ENCODE peak calls at places on chromosomes 12 and 14, in six cellular contexts. B is breast epithelium; L is effector memory CD4-positive, alpha-beta T cell; P is Karpas-422; G is IMR-90; U is right atrium auricular region. J is an unnamed sample.

GRCh38 chr12:127121494-127122070 is 1145.4 kb upstream of the TMEM132C start:
- DNase-seq in P (no peak), B (no peak), G (no peak), U (no peak), L (no peak), J (no peak)

GRCh38 chr14:91185721-91186120 is 58.8 kb downstream of the GPR68 start:
- DNase-seq in U (no peak), L (no peak), P (no peak), B (no peak), G (peak; percentile 51), J (no peak)

GRCh38 chr14:56650075-56650474 is 70.5 kb downstream of the TMEM260 start:
- DNase-seq in U (no peak), P (no peak), L (no peak), B (no peak), G (no peak), J (no peak)

GRCh38 chr12:75699251-75699650 is 187.8 kb upstream of the KRR1 start:
- DNase-seq in G (no peak), L (no peak), B (no peak), P (no peak), U (no peak), J (no peak)

GRCh38 chr14:93964820-93965286 is 11.5 kb downstream of the ASB2 start:
- DNase-seq in G (no peak), L (no peak), U (no peak), B (no peak), P (no peak), J (no peak)

GRCh38 chr12:203462-204260 is 10.3 kb downstream of the SLC6A12 start:
- DNase-seq in P (no peak), B (no peak), U (no peak), L (no peak), G (no peak), J (no peak)

GRCh38 chr14:100620437-100621100 is 33.4 kb upstream of the BEGAIN start:
- DNase-seq in U (no peak), G (no peak), P (no peak), L (no peak), B (no peak), J (no peak)

GRCh38 chr12:127463237-127463636 is 803.7 kb upstream of the TMEM132C start:
- DNase-seq in L (no peak), P (no peak), U (no peak), B (no peak), G (no peak), J (no peak)

GRCh38 chr14:93962701-93963601 is 13.4 kb downstream of the ASB2 start:
- DNase-seq in B (peak; percentile 28), L (peak; percentile 61), U (no peak), G (peak; percentile 74), P (peak; percentile 74), J (peak; percentile 31)

GRCh38 chr12:57517187-57517586 is 3.1 kb downstream of the DDIT3 start:
- DNase-seq in P (no peak), B (no peak), L (no peak), U (no peak), G (peak; percentile 72), J (no peak)

GRCh38 chr12:121754836-121755235 is 38.7 kb downstream of the RHOF start:
- DNase-seq in B (no peak), L (no peak), P (no peak), G (no peak), U (no peak), J (no peak)

GRCh38 chr12:103877934-103878510 is 37.0 kb upstream of the NT5DC3 start:
- DNase-seq in L (peak; percentile 15), P (peak; percentile 87), U (no peak), B (peak; percentile 53), G (peak; percentile 68), J (peak; percentile 43)

DNA sequence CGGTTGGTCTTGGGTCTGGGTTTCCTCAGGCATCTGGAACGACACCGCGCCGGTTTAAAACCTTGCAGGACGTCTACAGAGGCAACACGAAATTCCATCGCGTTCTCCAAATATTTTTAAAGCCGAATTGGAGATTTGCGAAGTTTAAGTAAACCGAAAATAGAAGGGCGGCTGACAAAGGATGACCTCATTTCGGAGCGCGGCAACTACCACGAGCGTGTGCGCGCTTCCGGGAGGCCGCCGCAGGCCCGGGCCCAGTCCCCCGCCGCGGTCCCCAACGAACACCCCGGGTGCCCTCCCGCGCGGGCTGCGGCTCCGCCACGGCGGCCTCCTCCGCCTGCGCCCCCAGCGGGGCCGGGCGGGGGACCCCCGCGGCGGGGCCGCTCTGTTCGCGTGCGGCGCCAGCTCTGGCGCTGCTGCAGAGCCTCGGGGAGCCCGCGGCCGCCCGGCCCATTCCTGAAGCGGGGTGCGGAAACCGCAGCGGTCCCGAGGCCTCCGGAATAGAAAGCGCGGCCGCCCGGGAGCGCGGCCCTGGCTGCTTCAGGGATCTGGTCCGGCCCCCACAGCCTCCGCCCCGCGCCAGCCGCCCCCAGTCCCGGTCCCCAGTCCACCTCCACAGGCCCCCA is 385 bp downstream of the HSP90AA1 start:
- DNase-seq in P (peak; percentile 81), L (peak; percentile 59), G (peak; percentile 68), U (no peak), B (no peak), J (no peak)
- H3K27ac ChIP-seq in P (peak overlapping the region; percentile 85), L (peak overlapping the region; percentile 99), G (peak overlapping the region; percentile 89), U (peak overlapping the region; percentile 100), B (peak overlapping the region; percentile 100), J (peak overlapping the region; percentile 98)

DNA sequence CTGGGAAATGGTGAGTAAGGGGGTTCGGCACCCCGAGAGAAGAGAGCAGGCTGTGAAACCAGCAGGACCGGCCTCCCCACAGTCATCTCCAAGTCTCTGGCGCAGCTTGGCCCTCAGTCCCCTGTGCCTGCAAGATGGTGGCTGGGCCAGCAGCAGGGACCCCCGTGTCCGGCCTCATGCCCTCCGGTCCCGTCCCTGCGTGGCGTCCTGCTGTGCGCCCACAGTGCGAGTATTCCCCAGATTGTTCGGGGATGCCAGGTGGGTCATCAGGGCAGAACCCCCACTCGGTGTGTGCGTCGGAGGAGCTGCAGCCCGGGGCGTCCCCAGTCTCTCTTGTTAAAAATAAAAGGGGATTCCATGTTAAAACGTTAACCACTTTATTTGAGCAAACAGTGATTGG is 216.9 kb upstream of the ALG10B start:
- DNase-seq in U (no peak), L (no peak), P (no peak), G (no peak), B (no peak), J (no peak)
- H3K9me3 ChIP-seq in U (no peaks in the 10 kb centered on the region), L (no peaks in the 10 kb centered on the region), P (no peaks in the 10 kb centered on the region), G (peaks cover 7% of the 10 kb centered on the region), B (no peaks in the 10 kb centered on the region), J (peaks cover 5% of the 10 kb centered on the region)

GRCh38 chr12:91556909-91557308 is 374.3 kb upstream of the DCN start:
- DNase-seq in L (no peak), G (no peak), P (no peak), U (no peak), B (no peak), J (no peak)
- H3K27ac ChIP-seq in L (no peak overlapping the region), G (no peak overlapping the region), P (no peak overlapping the region), U (no peak overlapping the region), B (no peak overlapping the region), J (no peak overlapping the region)

GRCh38 chr12:132290203-132290540 is 39.2 kb downstream of the GALNT9 start:
- DNase-seq in L (no peak), P (no peak), U (no peak), G (no peak), B (no peak), J (no peak)
- H3K9me3 ChIP-seq in L (no peaks in the 10 kb centered on the region), P (peaks cover 6% of the 10 kb centered on the region), U (no peaks in the 10 kb centered on the region), G (peaks cover 22% of the 10 kb centered on the region), B (no peaks in the 10 kb centered on the region), J (no peaks in the 10 kb centered on the region)

GRCh38 chr14:58898655-58899316 is 261.0 kb downstream of the DACT1 start:
- DNase-seq in U (no peak), B (no peak), L (no peak), G (peak; percentile 97), P (no peak), J (no peak)
- H3K27ac ChIP-seq in U (no peak overlapping the region), B (no peak overlapping the region), L (no peak overlapping the region), G (peak overlapping the region; percentile 35), P (no peak overlapping the region), J (no peak overlapping the region)

GRCh38 chr14:25464772-25465171 is 414.8 kb upstream of the STXBP6 start:
- DNase-seq in U (no peak), P (no peak), G (no peak), B (no peak), L (no peak), J (no peak)
- H3K9me3 ChIP-seq in U (no peaks in the 10 kb centered on the region), P (peaks cover 78% of the 10 kb centered on the region), G (peaks cover 18% of the 10 kb centered on the region), B (no peaks in the 10 kb centered on the region), L (peaks cover 4% of the 10 kb centered on the region), J (no peaks in the 10 kb centered on the region)

DNA sequence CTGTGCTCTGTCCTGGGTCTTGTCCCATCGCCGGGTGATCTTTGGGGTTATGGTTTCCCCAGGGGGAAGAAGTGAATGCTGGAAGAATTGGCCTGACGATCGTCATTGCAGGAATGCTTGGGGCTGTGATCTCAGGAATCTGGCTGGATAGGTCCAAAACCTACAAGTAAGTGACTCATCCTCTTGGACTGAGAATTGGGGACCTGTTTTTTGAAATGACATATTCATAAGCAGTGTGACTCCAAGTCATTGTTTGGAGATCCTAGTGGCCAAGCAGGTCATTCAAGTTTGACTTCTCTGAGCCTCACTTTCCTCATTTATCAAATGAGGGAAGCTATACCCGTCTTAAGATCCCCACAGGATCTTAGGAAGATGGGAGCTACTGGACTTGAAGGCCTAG is 25.8 kb downstream of the ERG28 start:
- DNase-seq in G (no peak), B (peak; percentile 58), U (no peak), P (no peak), L (no peak), J (no peak)
- H3K27ac ChIP-seq in G (no peak overlapping the region), B (peak overlapping the region; percentile 68), U (no peak overlapping the region), P (no peak overlapping the region), L (no peak overlapping the region), J (no peak overlapping the region)

DNA sequence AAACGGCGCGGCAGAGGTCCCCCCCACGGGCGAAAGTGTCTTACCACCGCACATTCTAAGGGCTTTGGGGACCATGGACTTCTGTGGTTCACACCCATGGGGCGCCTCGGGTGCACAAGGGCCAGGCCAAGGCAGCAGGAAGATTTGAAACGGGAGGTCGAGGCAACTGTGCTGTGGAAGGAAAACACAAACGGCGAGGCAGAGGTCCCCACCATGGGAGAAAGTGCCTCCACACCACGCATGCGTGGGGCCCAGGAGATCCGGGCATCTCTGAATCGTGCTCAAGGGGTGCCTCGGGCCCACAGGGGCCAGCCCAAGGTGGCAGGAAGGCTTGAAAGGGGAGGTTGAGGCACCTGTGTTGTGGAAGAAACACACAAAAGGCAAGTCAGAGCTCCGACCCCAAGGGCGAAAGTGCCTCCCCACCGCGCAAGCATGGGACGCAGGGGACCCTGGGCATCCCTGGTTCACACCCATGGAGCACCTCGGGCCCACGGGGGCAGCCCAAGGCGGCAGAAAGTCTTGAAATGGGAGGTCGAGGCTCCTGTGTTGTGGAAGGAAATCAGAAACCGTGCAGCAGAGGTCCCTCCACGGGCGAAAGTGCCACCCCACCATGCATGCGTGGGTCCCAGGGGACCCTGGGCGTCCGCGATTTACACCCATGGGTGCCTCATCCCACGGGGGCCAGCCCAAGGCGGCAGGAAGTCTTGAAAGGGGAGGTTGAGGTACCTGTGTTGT is 371.0 kb downstream of the ALG10 start:
- DNase-seq in P (no peak), B (no peak), U (peak; percentile 50), L (no peak), G (no peak), J (no peak)
- H3K9me3 ChIP-seq in P (peaks cover 6% of the 10 kb centered on the region), B (peaks cover 93% of the 10 kb centered on the region), U (peaks cover 8% of the 10 kb centered on the region), L (peaks cover 9% of the 10 kb centered on the region), G (peaks cover 59% of the 10 kb centered on the region), J (peaks cover 51% of the 10 kb centered on the region)

J was measured in naive thymus-derived CD4-positive, alpha-beta T cell.